ENCODE peak calls at places on chromosomes 6 and 20, in six cellular contexts. I, U, X, D, M and V are unnamed samples.

GRCh38 chr6:1618305-1619105 is 8.8 kb downstream of the FOXC1 start:
- DNase-seq in D (no peak), X (no peak), M (peak; percentile 43), I (no peak), U (no peak), V (no peak)

GRCh38 chr20:63641146-63641791 is 12.0 kb downstream of the STMN3 start:
- DNase-seq in M (no peak), I (no peak), X (no peak), U (no peak), D (no peak), V (peak; percentile 60)

GRCh38 chr6:31908791-31909190 is 6.9 kb upstream of the ZBTB12 start:
- DNase-seq in X (no peak), U (no peak), D (no peak), I (peak; percentile 90), M (no peak), V (peak; percentile 76)

GRCh38 chr6:94622784-94623183 is 954.6 kb upstream of the MANEA start:
- DNase-seq in I (no peak), D (no peak), M (no peak), X (no peak), U (no peak), V (no peak)

GRCh38 chr6:11196511-11197174 is 35.8 kb downstream of the NEDD9 start:
- DNase-seq in D (no peak), I (peak; percentile 85), M (no peak), X (no peak), U (peak; percentile 42), V (peak; percentile 89)

GRCh38 chr20:31593221-31594001 is 11.7 kb upstream of the ID1 start:
- DNase-seq in M (peak; percentile 97), I (peak; percentile 89), X (peak; percentile 48), D (no peak), U (no peak), V (peak; percentile 79)

GRCh38 chr6:159404296-159404695 is 235.1 kb downstream of the FNDC1 start:
- DNase-seq in D (no peak), M (no peak), X (no peak), I (no peak), U (no peak), V (no peak)

GRCh38 chr6:137751768-137752560 is 115.1 kb upstream of the TNFAIP3 start:
- DNase-seq in M (no peak), D (no peak), I (no peak), U (no peak), X (no peak), V (no peak)

GRCh38 chr6:57102976-57103375 is 13.0 kb downstream of the ZNF451 start:
- DNase-seq in U (no peak), D (no peak), I (peak; percentile 4), X (no peak), M (no peak), V (no peak)

GRCh38 chr20:18754030-18754659 is 59.4 kb upstream of the SCP2D1 start:
- DNase-seq in U (no peak), I (peak; percentile 4), D (no peak), X (no peak), M (no peak), V (no peak)

GRCh38 chr6:19137419-19138035 is 699.6 kb upstream of the ID4 start:
- DNase-seq in I (no peak), X (no peak), D (no peak), U (no peak), M (peak; percentile 15), V (no peak)

GRCh38 chr6:53986165-53986720 is 125.0 kb upstream of the MLIP start:
- DNase-seq in I (peak; percentile 70), X (no peak), D (no peak), M (peak; percentile 22), U (peak; percentile 32), V (peak; percentile 72)

GRCh38 chr20:25278636-25279361 is 30.9 kb downstream of the PYGB start:
- DNase-seq in X (no peak), M (no peak), U (no peak), D (peak; percentile 29), I (no peak), V (no peak)

GRCh38 chr20:19552144-19552895 is 205.7 kb upstream of the RIN2 start:
- DNase-seq in I (peak; percentile 3), X (peak; percentile 85), U (peak; percentile 50), D (peak; percentile 59), M (peak; percentile 70), V (no peak)

GRCh38 chr6:26296857-26297648 is 67.9 kb upstream of the BTN3A2 start:
- DNase-seq in I (peak; percentile 35), U (no peak), X (no peak), D (no peak), M (no peak), V (peak; percentile 74)

GRCh38 chr20:61299088-61299487 is 47.0 kb downstream of the CDH4 start:
- DNase-seq in X (no peak), M (no peak), I (no peak), D (no peak), U (no peak), V (no peak)

GRCh38 chr6:119308048-119308570 is 41.5 kb downstream of the MAN1A1 start:
- DNase-seq in D (no peak), M (no peak), X (no peak), U (no peak), I (peak; percentile 84), V (peak; percentile 81)

GRCh38 chr6:17381429-17382147 is 11.8 kb upstream of the CAP2 start:
- DNase-seq in D (no peak), X (no peak), M (no peak), U (no peak), I (peak; percentile 83), V (peak; percentile 49)

GRCh38 chr6:99603421-99604160 is 3.0 kb upstream of the PRDM13 start:
- DNase-seq in U (peak; percentile 73), I (peak; percentile 8), D (peak; percentile 89), M (no peak), X (peak; percentile 80), V (no peak)

GRCh38 chr6:130697661-130698535 is 129.3 kb upstream of the SMLR1 start:
- DNase-seq in U (peak; percentile 29), I (peak; percentile 66), M (peak; percentile 17), D (peak; percentile 68), X (peak; percentile 48), V (peak; percentile 73)

GRCh38 chr20:611047-611842 is 1.1 kb upstream of the TCF15 start:
- DNase-seq in I (no peak), U (no peak), X (no peak), D (no peak), M (peak; percentile 53), V (no peak)

GRCh38 chr20:421685-422250 is 13.7 kb downstream of the RBCK1 start:
- DNase-seq in M (no peak), U (no peak), X (no peak), D (no peak), I (no peak), V (no peak)

DNA sequence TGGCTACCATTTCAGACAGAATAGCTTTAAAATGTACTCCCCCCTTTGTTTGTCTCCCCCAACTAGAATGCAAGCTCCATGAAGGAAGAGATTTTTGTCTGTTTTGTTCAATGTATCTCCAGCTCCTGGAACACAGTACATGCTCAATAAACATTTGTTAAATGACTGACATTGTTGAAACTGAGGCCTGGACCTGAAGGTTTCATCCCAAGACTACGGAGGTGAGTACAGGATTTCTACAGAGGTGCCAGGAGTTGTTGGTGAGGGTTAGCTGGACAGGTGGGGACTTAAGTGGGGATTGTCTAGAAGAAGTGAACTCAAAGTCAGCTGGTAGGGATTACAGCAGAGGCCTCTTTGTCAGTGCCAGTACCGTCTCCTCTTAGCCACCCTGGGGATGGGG is 19.4 kb downstream of the VEGFA start:
- DNase-seq in M (no peak), D (no peak), X (no peak), U (no peak), I (no peak), V (no peak)
- H4K91ac ChIP-seq in M (no peak overlapping the region), D (no peak overlapping the region), X (no peak overlapping the region), U (no peak overlapping the region), I (no peak overlapping the region), V (no peak overlapping the region)

GRCh38 chr6:128425855-128426254 is 94.5 kb downstream of the PTPRK start:
- DNase-seq in X (no peak), D (no peak), I (no peak), U (no peak), M (no peak), V (no peak)

GRCh38 chr6:128422871-128423270 is 97.5 kb downstream of the PTPRK start:
- DNase-seq in U (no peak), D (no peak), X (no peak), I (no peak), M (no peak), V (no peak)

GRCh38 chr6:128421788-128422187 is 98.6 kb downstream of the PTPRK start:
- DNase-seq in M (no peak), U (no peak), D (no peak), X (no peak), I (no peak), V (no peak)

GRCh38 chr6:128417698-128418097 is 102.7 kb downstream of the PTPRK start:
- DNase-seq in X (no peak), U (no peak), I (no peak), M (no peak), D (no peak), V (no peak)

GRCh38 chr6:128422200-128422599 is 98.2 kb downstream of the PTPRK start:
- DNase-seq in D (no peak), M (no peak), U (no peak), X (no peak), I (no peak), V (no peak)
- H4K91ac ChIP-seq in D (no peak overlapping the region), M (no peak overlapping the region), U (no peak overlapping the region), X (no peak overlapping the region), I (no peak overlapping the region), V (no peak overlapping the region)

DNA sequence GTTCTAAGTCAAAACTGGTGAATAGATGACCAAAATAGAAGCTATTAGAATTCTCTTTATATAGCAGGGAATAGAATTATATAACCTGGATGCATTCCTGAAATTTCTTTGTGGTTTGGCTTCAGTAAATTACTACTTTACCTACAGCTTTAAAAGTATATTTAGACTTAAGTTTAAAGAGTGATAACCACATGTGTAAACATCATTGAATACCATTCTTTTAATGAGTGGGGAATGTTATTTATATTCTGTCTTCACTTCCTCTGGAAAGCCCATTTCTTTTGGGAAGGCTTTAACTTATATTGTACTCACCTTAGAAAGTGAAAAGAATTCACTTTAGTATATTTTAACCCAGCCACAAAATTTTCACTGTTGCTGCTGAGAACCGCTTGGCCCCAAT is 39.1 kb downstream of the PLEKHG1 start:
- DNase-seq in D (no peak), U (no peak), M (no peak), I (no peak), X (no peak), V (no peak)
- H4K91ac ChIP-seq in D (no peak overlapping the region), U (no peak overlapping the region), M (no peak overlapping the region), I (no peak overlapping the region), X (no peak overlapping the region), V (no peak overlapping the region)

DNA sequence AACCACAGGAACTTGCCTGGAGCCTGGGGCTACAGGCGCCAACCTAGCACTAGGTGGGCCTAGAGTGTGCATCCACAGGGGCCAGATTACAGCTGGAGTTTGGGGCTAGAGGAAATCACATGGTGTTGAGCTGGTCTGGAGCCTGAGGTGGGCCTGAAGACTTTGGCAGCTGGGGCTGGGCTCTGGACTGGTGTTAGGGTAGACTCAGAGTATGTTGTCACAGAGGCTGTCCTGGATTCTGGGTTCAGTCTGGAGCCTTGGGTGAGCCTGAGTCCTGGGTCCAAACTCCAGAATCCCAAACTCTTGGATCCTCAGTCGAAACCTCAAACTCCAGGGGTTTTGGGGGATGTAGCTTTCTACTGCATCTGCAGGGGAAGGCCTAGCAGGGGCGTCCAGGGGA is 356.7 kb downstream of the FRK start:
- DNase-seq in I (no peak), D (no peak), M (no peak), X (no peak), U (no peak), V (no peak)
- H4K91ac ChIP-seq in I (no peak overlapping the region), D (no peak overlapping the region), M (no peak overlapping the region), X (no peak overlapping the region), U (no peak overlapping the region), V (no peak overlapping the region)